ENCODE peak calls at places on chromosomes 5 and 9, in nine cellular contexts. O, P, C, Q, W, D, E, A and F are unnamed samples.

GRCh38 chr5:1017691-1018455 is 9.3 kb downstream of the NKD2 start:
- DNase-seq in O (no peak), P (no peak), C (no peak), Q (peak), W (no peak), D (no peak), E (no peak), A (no peak), F (no peak)

GRCh38 chr5:74095871-74096270 is 469.9 kb downstream of the ARHGEF28 start:
- DNase-seq in O (no peak), P (no peak), C (no peak), Q (no peak), W (no peak), D (no peak), E (no peak), A (no peak), F (no peak)

GRCh38 chr9:134671341-134672113 is 29.9 kb downstream of the COL5A1 start:
- DNase-seq in O (no peak), P (no peak), C (no peak), Q (peak), W (no peak), D (no peak), E (no peak), A (no peak), F (no peak)

GRCh38 chr5:92337772-92338234 is 954.7 kb upstream of the ARRDC3 start:
- DNase-seq in O (no peak), P (no peak), C (no peak), Q (no peak), W (no peak), D (no peak), E (no peak), A (no peak), F (no peak)

GRCh38 chr9:15231788-15232635 is 75.0 kb downstream of the TTC39B start:
- DNase-seq in O (no peak), P (no peak), C (no peak), Q (no peak), W (no peak), D (peak), E (no peak), A (peak), F (no peak)

GRCh38 chr9:131598121-131598520 is 52.8 kb downstream of the PRRT1B start:
- DNase-seq in O (peak), P (no peak), C (no peak), Q (peak), W (peak), D (peak), E (no peak), A (no peak), F (no peak)

GRCh38 chr5:129664336-129664937 is 83.5 kb upstream of the MINAR2 start:
- DNase-seq in O (peak), P (no peak), C (peak), Q (no peak), W (peak), D (peak), E (no peak), A (peak), F (no peak)

GRCh38 chr9:134366223-134367031 is 40.2 kb downstream of the RXRA start:
- DNase-seq in O (peak), P (no peak), C (no peak), Q (peak), W (peak), D (peak), E (peak), A (no peak), F (peak)

GRCh38 chr5:77328926-77329647 is 118.6 kb downstream of the PDE8B start:
- DNase-seq in O (no peak), P (no peak), C (no peak), Q (no peak), W (no peak), D (no peak), E (peak), A (no peak), F (no peak)

GRCh38 chr5:138091685-138092084 is 7.9 kb downstream of the WNT8A start:
- DNase-seq in O (no peak), P (no peak), C (no peak), Q (no peak), W (no peak), D (no peak), E (no peak), A (no peak), F (no peak)

GRCh38 chr5:138096363-138096762 is 12.5 kb downstream of the WNT8A start:
- DNase-seq in O (no peak), P (no peak), C (no peak), Q (no peak), W (no peak), D (no peak), E (no peak), A (no peak), F (no peak)

GRCh38 chr5:138095100-138095907 is 11.5 kb downstream of the WNT8A start:
- DNase-seq in O (no peak), P (no peak), C (no peak), Q (no peak), W (no peak), D (no peak), E (no peak), A (peak), F (no peak)

GRCh38 chr5:138093036-138093435 is 9.2 kb downstream of the WNT8A start:
- DNase-seq in O (no peak), P (no peak), C (no peak), Q (no peak), W (no peak), D (no peak), E (no peak), A (no peak), F (no peak)

DNA sequence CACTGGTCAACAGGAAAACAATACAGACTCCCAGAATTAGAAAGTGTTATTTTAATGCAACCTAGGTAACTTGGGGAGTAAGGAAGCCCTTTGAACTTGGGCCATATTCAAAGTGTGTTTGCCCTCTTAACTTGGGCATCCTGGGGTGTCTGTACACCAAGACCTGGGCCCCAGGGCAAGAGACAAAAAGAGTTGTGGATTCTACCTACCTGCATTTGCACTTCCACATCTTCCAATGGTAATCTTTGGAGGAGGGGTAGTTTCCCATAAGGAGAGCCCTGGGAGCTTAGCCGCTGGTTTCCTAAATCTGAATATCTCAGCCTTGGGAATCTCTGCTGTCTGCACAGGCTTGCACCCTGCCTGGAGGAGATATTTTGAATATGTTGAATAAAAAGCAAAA is 8.5 kb downstream of the WNT8A start:
- DNase-seq in O (no peak), P (no peak), C (no peak), Q (no peak), W (no peak), D (no peak), E (no peak), A (peak), F (no peak)
- H3K4me3 ChIP-seq in O (no peak), P (no peak), C (no peak), Q (no peak), W (no peak), D (no peak), E (no peak), A (no peak), F (no peak)

GRCh38 chr5:27026059-27026458 is 12.3 kb downstream of the CDH9 start:
- DNase-seq in O (no peak), P (no peak), C (no peak), Q (no peak), W (no peak), D (no peak), E (no peak), A (no peak), F (no peak)

GRCh38 chr5:27020965-27021364 is 17.4 kb downstream of the CDH9 start:
- DNase-seq in O (no peak), P (no peak), C (no peak), Q (no peak), W (no peak), D (no peak), E (no peak), A (no peak), F (no peak)

GRCh38 chr5:27026791-27027190 is 11.6 kb downstream of the CDH9 start:
- DNase-seq in O (no peak), P (no peak), C (no peak), Q (no peak), W (no peak), D (no peak), E (no peak), A (no peak), F (no peak)
- TF ChIP-seq POLR2AphosphoS5 in O (no peak), P (no peak), C (no peak), Q (no peak), W (no peak), D (no peak), E (no peak), A (no peak), F (no peak)

GRCh38 chr5:36883894-36884462 is 7.4 kb downstream of the NIPBL start:
- DNase-seq in O (no peak), P (no peak), C (no peak), Q (no peak), W (no peak), D (no peak), E (no peak), A (no peak), F (no peak)
- H3K4me3 ChIP-seq in O (no peak), P (no peak), C (no peak), Q (no peak), W (no peak), D (no peak), E (no peak), A (no peak), F (no peak)

GRCh38 chr9:130112244-130113151 is 58.8 kb downstream of the GPR107 start:
- DNase-seq in O (no peak), P (no peak), C (no peak), Q (no peak), W (no peak), D (no peak), E (no peak), A (no peak), F (no peak)
- TF ChIP-seq POLR2AphosphoS5 in O (no peak), P (no peak), C (no peak), Q (no peak), W (no peak), D (no peak), E (no peak), A (no peak), F (no peak)

GRCh38 chr9:137458194-137459146 is 664 bp downstream of the NSMF start:
- DNase-seq in O (peak), P (no peak), C (no peak), Q (peak), W (no peak), D (no peak), E (no peak), A (peak), F (no peak)

GRCh38 chr9:137459147-137459600 is at the start of gene NSMF:
- DNase-seq in O (peak), P (peak), C (no peak), Q (peak), W (peak), D (peak), E (peak), A (peak), F (peak)

GRCh38 chr9:137456864-137457405 is 2.2 kb downstream of the NSMF start:
- DNase-seq in O (no peak), P (no peak), C (no peak), Q (no peak), W (no peak), D (no peak), E (no peak), A (no peak), F (no peak)

GRCh38 chr9:137456061-137456863 is 2.9 kb downstream of the NSMF start:
- DNase-seq in O (no peak), P (no peak), C (no peak), Q (no peak), W (no peak), D (no peak), E (no peak), A (no peak), F (no peak)

GRCh38 chr9:137457406-137458193 is 1.5 kb downstream of the NSMF start:
- DNase-seq in O (no peak), P (no peak), C (no peak), Q (no peak), W (peak), D (no peak), E (no peak), A (no peak), F (no peak)
- H3K4me3 ChIP-seq in O (no peak), P (peak), C (peak), Q (peak), W (peak), D (no peak), E (no peak), A (peak), F (peak)

GRCh38 chr9:73157811-73158210 is 6.1 kb downstream of the ANXA1 start:
- DNase-seq in O (no peak), P (no peak), C (no peak), Q (no peak), W (no peak), D (no peak), E (no peak), A (no peak), F (no peak)
- TF ChIP-seq POLR2AphosphoS5 in O (no peak), P (no peak), C (no peak), Q (no peak), W (no peak), D (no peak), E (no peak), A (no peak), F (no peak)

GRCh38 chr5:141560141-141560540 is 58.7 kb downstream of the DIAPH1 start:
- DNase-seq in O (no peak), P (no peak), C (no peak), Q (no peak), W (no peak), D (no peak), E (peak), A (peak), F (no peak)

GRCh38 chr5:141559481-141559880 is 59.3 kb downstream of the DIAPH1 start:
- DNase-seq in O (no peak), P (no peak), C (no peak), Q (no peak), W (no peak), D (no peak), E (peak), A (no peak), F (no peak)

GRCh38 chr5:141558150-141558549 is 60.6 kb downstream of the DIAPH1 start:
- DNase-seq in O (no peak), P (no peak), C (no peak), Q (no peak), W (no peak), D (no peak), E (no peak), A (peak), F (no peak)

GRCh38 chr5:141557681-141558136 is 61.1 kb downstream of the DIAPH1 start:
- DNase-seq in O (peak), P (peak), C (peak), Q (peak), W (peak), D (peak), E (peak), A (peak), F (peak)

GRCh38 chr5:141560725-141561483 is 57.9 kb downstream of the DIAPH1 start:
- DNase-seq in O (peak), P (peak), C (no peak), Q (peak), W (peak), D (no peak), E (peak), A (peak), F (peak)
- H3K4me3 ChIP-seq in O (no peak), P (peak), C (no peak), Q (peak), W (no peak), D (no peak), E (no peak), A (peak), F (peak)